ENCODE peak calls at places on chromosomes 7 and 10, in five cellular contexts. H is neural progenitor cell, Z is esophagus muscularis mucosa, N is cardiac muscle cell, W is PC-9. Y is an unnamed sample.
A peak's percentile ranks its signal among the peaks of the same experiment; 100 is the strongest.

GRCh38 chr7:139034855-139035587 is 821 bp downstream of the ZC3HAV1L start:
- DNase-seq in H (peak; percentile 36), N (peak; percentile 39), W (peak; percentile 42), Z (no peak), Y (no peak)

GRCh38 chr7:146388928-146389327 is 272.3 kb downstream of the CNTNAP2 start:
- DNase-seq in Z (no peak), W (no peak), N (no peak), H (no peak), Y (no peak)

GRCh38 chr7:157984138-157984913 is 603.3 kb downstream of the PTPRN2 start:
- DNase-seq in H (no peak), W (no peak), Z (no peak), N (no peak), Y (no peak)

GRCh38 chr10:31926765-31927596 is 1.6 kb downstream of the ARHGAP12 start:
- DNase-seq in N (no peak), W (no peak), H (peak; percentile 10), Z (no peak), Y (no peak)

GRCh38 chr10:29811751-29812427 is 177.1 kb upstream of the SVIL start:
- DNase-seq in W (peak; percentile 78), H (no peak), N (peak; percentile 92), Z (no peak), Y (no peak)

GRCh38 chr10:92153-92552 is 43.1 kb upstream of the TUBB8 start:
- DNase-seq in W (no peak), H (no peak), N (no peak), Z (no peak), Y (peak; percentile 11)

GRCh38 chr7:17502209-17502810 is 203.9 kb downstream of the AHR start:
- DNase-seq in Z (no peak), N (no peak), H (no peak), W (no peak), Y (no peak)

GRCh38 chr7:103532955-103533354 is 86.9 kb upstream of the SLC26A5 start:
- DNase-seq in Z (no peak), W (no peak), H (no peak), N (no peak), Y (no peak)

GRCh38 chr7:11261470-11261869 is 287.8 kb downstream of the PHF14 start:
- DNase-seq in N (no peak), H (no peak), W (peak; percentile 78), Z (no peak), Y (no peak)

GRCh38 chr10:44725404-44725803 is 185.7 kb upstream of the TMEM72 start:
- DNase-seq in Z (no peak), N (peak; percentile 25), H (no peak), W (no peak), Y (peak; percentile 77)

GRCh38 chr10:109732254-109732653 is 191.1 kb downstream of the XPNPEP1 start:
- DNase-seq in H (no peak), W (no peak), Z (no peak), N (no peak), Y (no peak)

GRCh38 chr7:84484502-84485079 is 290.0 kb upstream of the SEMA3A start:
- DNase-seq in W (no peak), Z (no peak), N (no peak), H (no peak), Y (no peak)

GRCh38 chr10:34960983-34961382 is 129.2 kb downstream of the CUL2 start:
- DNase-seq in W (no peak), N (no peak), H (no peak), Z (no peak), Y (no peak)

GRCh38 chr10:84193846-84194423 is 402 bp upstream of the CDHR1 start:
- DNase-seq in W (no peak), H (no peak), N (peak; percentile 8), Z (no peak), Y (no peak)

GRCh38 chr10:132335189-132336063 is 3.4 kb downstream of the LRRC27 start:
- DNase-seq in Z (no peak), N (no peak), H (no peak), W (no peak), Y (peak; percentile 44)

GRCh38 chr7:43725251-43725650 is 4.1 kb downstream of the COA1 start:
- DNase-seq in N (no peak), W (no peak), H (no peak), Z (no peak), Y (no peak)

GRCh38 chr7:21408481-21408820 is 19.4 kb upstream of the SP4 start:
- DNase-seq in N (no peak), W (no peak), Z (no peak), H (no peak), Y (no peak)

GRCh38 chr7:21412953-21413352 is 14.9 kb upstream of the SP4 start:
- DNase-seq in H (peak; percentile 69), N (no peak), Z (no peak), W (no peak), Y (no peak)

GRCh38 chr7:21414795-21415393 is 13.0 kb upstream of the SP4 start:
- DNase-seq in Z (no peak), N (no peak), H (no peak), W (no peak), Y (no peak)

GRCh38 chr7:21412291-21412896 is 15.5 kb upstream of the SP4 start:
- DNase-seq in H (no peak), Z (no peak), N (no peak), W (no peak), Y (no peak)

DNA sequence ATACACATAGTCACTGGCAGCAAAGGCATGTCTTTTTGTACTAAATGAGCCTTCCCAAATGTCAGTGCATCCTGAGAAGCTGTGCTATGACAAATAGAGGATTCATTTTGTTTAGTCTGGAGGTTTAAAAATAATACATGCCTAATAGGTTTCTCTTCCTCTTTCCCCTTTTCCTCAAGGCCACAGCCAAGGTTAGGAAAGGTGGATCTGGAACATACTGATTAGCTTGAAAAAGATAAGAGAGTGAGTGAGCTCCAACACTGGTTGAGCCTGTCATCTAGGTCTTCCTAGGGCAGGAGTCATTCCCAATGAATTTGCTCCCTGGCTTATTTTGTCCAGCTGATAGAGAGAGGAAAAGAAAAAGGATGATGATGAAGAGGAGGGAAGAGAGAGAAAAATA is 14.4 kb upstream of the SP4 start:
- DNase-seq in N (no peak), H (no peak), W (no peak), Z (no peak), Y (no peak)
- H3K27me3 ChIP-seq in N (no peaks in the 10 kb centered on the region), H (no peaks in the 10 kb centered on the region), W (no peaks in the 10 kb centered on the region), Z (no peaks in the 10 kb centered on the region), Y (no peaks in the 10 kb centered on the region)

GRCh38 chr7:151191544-151191943 is 4.5 kb upstream of the ASB10 start:
- DNase-seq in Z (no peak), H (no peak), W (no peak), N (no peak), Y (no peak)
- H3K27me3 ChIP-seq in Z (no peaks in the 10 kb centered on the region), H (peaks cover 22% of the 10 kb centered on the region), W (peaks cover 100% of the 10 kb centered on the region), N (peaks cover 13% of the 10 kb centered on the region), Y (no peaks in the 10 kb centered on the region)

GRCh38 chr7:26696161-26696560 is 168.2 kb downstream of the SKAP2 start:
- DNase-seq in Z (no peak), W (no peak), N (no peak), H (no peak), Y (no peak)
- H3K27me3 ChIP-seq in Z (no peaks in the 10 kb centered on the region), W (no peaks in the 10 kb centered on the region), N (peaks cover 6% of the 10 kb centered on the region), H (no peaks in the 10 kb centered on the region), Y (no peaks in the 10 kb centered on the region)

GRCh38 chr10:101222247-101222531 is 7.1 kb downstream of the LBX1 start:
- DNase-seq in N (no peak), Z (no peak), W (no peak), H (peak; percentile 48), Y (no peak)
- H3K27me3 ChIP-seq in N (peaks cover 100% of the 10 kb centered on the region), Z (peaks cover 96% of the 10 kb centered on the region), W (peaks cover 52% of the 10 kb centered on the region), H (peaks cover 100% of the 10 kb centered on the region), Y (no peaks in the 10 kb centered on the region)

GRCh38 chr10:117646718-117647117 is 104.2 kb downstream of the EMX2 start:
- DNase-seq in W (no peak), Z (no peak), H (no peak), N (no peak), Y (no peak)
- H3K27me3 ChIP-seq in W (no peaks in the 10 kb centered on the region), Z (no peaks in the 10 kb centered on the region), H (peaks cover 16% of the 10 kb centered on the region), N (peaks cover 15% of the 10 kb centered on the region), Y (no peaks in the 10 kb centered on the region)

DNA sequence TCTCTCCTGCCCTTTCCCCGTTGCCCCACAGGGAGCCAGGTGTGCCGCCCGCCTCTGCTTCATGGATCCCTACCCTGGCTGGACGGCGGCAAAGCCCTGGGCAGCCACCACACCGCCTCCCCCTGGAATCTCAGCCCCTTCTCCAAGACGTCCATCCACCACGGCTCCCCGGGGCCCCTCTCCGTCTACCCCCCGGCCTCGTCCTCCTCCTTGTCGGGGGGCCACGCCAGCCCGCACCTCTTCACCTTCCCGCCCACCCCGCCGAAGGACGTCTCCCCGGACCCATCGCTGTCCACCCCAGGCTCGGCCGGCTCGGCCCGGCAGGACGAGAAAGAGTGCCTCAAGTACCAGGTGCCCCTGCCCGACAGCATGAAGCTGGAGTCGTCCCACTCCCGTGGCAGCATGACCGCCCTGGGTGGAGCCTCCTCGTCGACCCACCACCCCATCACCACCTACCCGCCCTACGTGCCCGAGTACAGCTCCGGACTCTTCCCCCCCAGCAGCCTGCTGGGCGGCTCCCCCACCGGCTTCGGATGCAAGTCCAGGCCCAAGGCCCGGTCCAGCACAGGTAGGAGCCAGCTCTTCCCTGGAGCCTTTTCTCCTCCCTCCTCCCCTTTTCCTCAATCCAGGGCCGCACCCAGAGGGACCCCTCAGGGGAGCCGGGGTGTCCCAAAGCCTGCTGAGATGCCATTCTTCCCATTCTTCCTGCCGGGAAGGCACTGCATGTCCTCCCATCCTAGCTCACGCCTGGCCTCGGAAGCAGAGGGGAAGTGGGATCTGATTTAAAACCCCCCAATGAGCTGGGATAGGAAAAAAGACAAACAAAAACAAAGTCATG is 4.0 kb downstream of the GATA3 start:
- DNase-seq in H (no peak), W (no peak), N (no peak), Z (no peak), Y (no peak)
- H3K27me3 ChIP-seq in H (peaks cover 100% of the 10 kb centered on the region), W (no peaks in the 10 kb centered on the region), N (peaks cover 52% of the 10 kb centered on the region), Z (peaks cover 34% of the 10 kb centered on the region), Y (no peaks in the 10 kb centered on the region)

GRCh38 chr10:93280699-93281366 is 201.3 kb downstream of the MYOF start:
- DNase-seq in W (no peak), N (no peak), H (peak; percentile 81), Z (no peak), Y (no peak)

GRCh38 chr10:93280121-93280698 is 201.9 kb downstream of the MYOF start:
- DNase-seq in H (peak; percentile 28), W (no peak), N (no peak), Z (no peak), Y (no peak)

GRCh38 chr10:93274419-93274818 is 200.7 kb downstream of the CYP26A1 start:
- DNase-seq in Z (no peak), H (no peak), N (no peak), W (no peak), Y (no peak)

GRCh38 chr10:93281367-93281720 is 200.8 kb downstream of the MYOF start:
- DNase-seq in Z (no peak), H (no peak), N (no peak), W (no peak), Y (no peak)

GRCh38 chr10:93277360-93277759 is 203.7 kb downstream of the CYP26A1 start:
- DNase-seq in W (no peak), Z (no peak), N (no peak), H (no peak), Y (no peak)
- H3K27me3 ChIP-seq in W (no peaks in the 10 kb centered on the region), Z (no peaks in the 10 kb centered on the region), N (no peaks in the 10 kb centered on the region), H (no peaks in the 10 kb centered on the region), Y (no peaks in the 10 kb centered on the region)

GRCh38 chr10:93072225-93072712 is 1.4 kb upstream of the CYP26A1 start:
- DNase-seq in Z (no peak), N (no peak), H (no peak), W (no peak), Y (no peak)
- H3K27me3 ChIP-seq in Z (peaks cover 49% of the 10 kb centered on the region), N (peaks cover 94% of the 10 kb centered on the region), H (peaks cover 98% of the 10 kb centered on the region), W (no peaks in the 10 kb centered on the region), Y (no peaks in the 10 kb centered on the region)